ENCODE peak calls at places on chromosome 18, in seven cellular contexts. Z, A, V, Y, T, M and H are unnamed samples.

GRCh38 chr18:54109131-54109683 is 115.3 kb downstream of the MBD2 start:
- DNase-seq in Z (no peak), A (no peak), V (no peak), Y (no peak), T (no peak), M (no peak), H (no peak)

GRCh38 chr18:75926811-75927210 is 499.3 kb upstream of the SMIM21 start:
- DNase-seq in Z (no peak), A (no peak), V (no peak), Y (no peak), T (no peak), M (no peak), H (no peak)

GRCh38 chr18:50611529-50611941 is 51.6 kb downstream of the MAPK4 start:
- DNase-seq in Z (no peak), A (no peak), V (no peak), Y (peak; percentile 50), T (no peak), M (no peak), H (no peak)

GRCh38 chr18:77078671-77079070 is 53.9 kb downstream of the MBP start:
- DNase-seq in Z (no peak), A (no peak), V (no peak), Y (no peak), T (no peak), M (no peak), H (no peak)

GRCh38 chr18:36579311-36579710 is 249.5 kb downstream of the TPGS2 start:
- DNase-seq in Z (no peak), A (no peak), V (no peak), Y (no peak), T (no peak), M (no peak), H (no peak)

GRCh38 chr18:62037989-62038778 is 145.4 kb upstream of the RNF152 start:
- DNase-seq in Z (no peak), A (no peak), V (no peak), Y (no peak), T (no peak), M (no peak), H (no peak)

GRCh38 chr18:304887-305529 is 37.2 kb upstream of the THOC1 start:
- DNase-seq in Z (no peak), A (no peak), V (no peak), Y (no peak), T (no peak), M (peak; percentile 48), H (no peak)

GRCh38 chr18:37481491-37481890 is 84.1 kb downstream of the CELF4 start:
- DNase-seq in Z (no peak), A (no peak), V (no peak), Y (no peak), T (no peak), M (no peak), H (no peak)

GRCh38 chr18:61893304-61893970 is 630 bp upstream of the RNF152 start:
- DNase-seq in Z (peak; percentile 37), A (peak; percentile 94), V (no peak), Y (no peak), T (peak; percentile 40), M (peak; percentile 77), H (peak; percentile 42)

GRCh38 chr18:57542126-57542525 is 44.4 kb downstream of the FECH start:
- DNase-seq in Z (no peak), A (no peak), V (no peak), Y (no peak), T (no peak), M (no peak), H (no peak)

GRCh38 chr18:39313992-39314391 is 1748.4 kb upstream of the CELF4 start:
- DNase-seq in Z (no peak), A (no peak), V (no peak), Y (no peak), T (no peak), M (no peak), H (no peak)

GRCh38 chr18:24567199-24567598 is 106.8 kb downstream of the HRH4 start:
- DNase-seq in Z (no peak), A (no peak), V (no peak), Y (no peak), T (no peak), M (peak; percentile 29), H (no peak)

GRCh38 chr18:78073275-78073674 is 823.6 kb downstream of the GALR1 start:
- DNase-seq in Z (no peak), A (no peak), V (no peak), Y (no peak), T (no peak), M (no peak), H (no peak)

GRCh38 chr18:43789234-43790000 is 512.1 kb upstream of the SYT4 start:
- DNase-seq in Z (no peak), A (peak; percentile 49), V (no peak), Y (no peak), T (no peak), M (no peak), H (no peak)

GRCh38 chr18:7567487-7568425 is 640 bp downstream of the PTPRM start:
- DNase-seq in Z (peak; percentile 19), A (peak; percentile 81), V (no peak), Y (no peak), T (no peak), M (peak; percentile 81), H (peak; percentile 5)

GRCh38 chr18:62347091-62347506 is 22.0 kb downstream of the TNFRSF11A start:
- DNase-seq in Z (no peak), A (no peak), V (no peak), Y (no peak), T (no peak), M (no peak), H (no peak)

GRCh38 chr18:52348209-52348608 is 8.2 kb downstream of the DCC start:
- DNase-seq in Z (no peak), A (no peak), V (no peak), Y (peak; percentile 28), T (peak; percentile 41), M (peak; percentile 64), H (no peak)

GRCh38 chr18:75635096-75635495 is 207.6 kb upstream of the SMIM21 start:
- DNase-seq in Z (no peak), A (no peak), V (no peak), Y (no peak), T (no peak), M (no peak), H (no peak)

GRCh38 chr18:42611134-42611533 is 504.4 kb downstream of the RIT2 start:
- DNase-seq in Z (no peak), A (no peak), V (no peak), Y (no peak), T (no peak), M (no peak), H (no peak)

GRCh38 chr18:76518073-76518472 is 23.0 kb upstream of the ZNF516 start:
- DNase-seq in Z (no peak), A (no peak), V (no peak), Y (no peak), T (no peak), M (no peak), H (no peak)

GRCh38 chr18:62420513-62421209 is 95.6 kb downstream of the TNFRSF11A start:
- DNase-seq in Z (peak; percentile 33), A (no peak), V (peak; percentile 62), Y (peak; percentile 85), T (peak; percentile 76), M (no peak), H (no peak)

GRCh38 chr18:61329398-61329797 is 3.8 kb upstream of the CDH20 start:
- DNase-seq in Z (no peak), A (no peak), V (no peak), Y (no peak), T (no peak), M (no peak), H (no peak)

GRCh38 chr18:38420611-38421010 is 855.0 kb upstream of the CELF4 start:
- DNase-seq in Z (no peak), A (no peak), V (no peak), Y (no peak), T (no peak), M (no peak), H (no peak)

GRCh38 chr18:50096766-50097435 is 98.0 kb downstream of the MYO5B start:
- DNase-seq in Z (no peak), A (no peak), V (no peak), Y (no peak), T (no peak), M (no peak), H (no peak)

GRCh38 chr18:63591725-63592124 is 4.6 kb downstream of the SERPINB13 start:
- DNase-seq in Z (no peak), A (no peak), V (no peak), Y (no peak), T (no peak), M (no peak), H (no peak)

GRCh38 chr18:76589866-76590265 is 94.8 kb upstream of the ZNF516 start:
- DNase-seq in Z (no peak), A (no peak), V (no peak), Y (no peak), T (no peak), M (peak; percentile 20), H (no peak)

GRCh38 chr18:22427797-22428549 is 10.3 kb upstream of the CTAGE1 start:
- DNase-seq in Z (no peak), A (no peak), V (no peak), Y (no peak), T (no peak), M (no peak), H (no peak)
- TF ChIP-seq TAF1 in Z (no peak), A (no peak), V (no peak), Y (no peak), T (no peak), M (no peak), H (no peak)

GRCh38 chr18:3219621-3220335 is at the start of gene MYOM1:
- DNase-seq in Z (no peak), A (no peak), V (no peak), Y (no peak), T (no peak), M (no peak), H (no peak)

GRCh38 chr18:3216987-3217386 is 2.8 kb downstream of the MYOM1 start:
- DNase-seq in Z (no peak), A (no peak), V (no peak), Y (no peak), T (no peak), M (no peak), H (no peak)

GRCh38 chr18:3218817-3219216 is 951 bp downstream of the MYOM1 start:
- DNase-seq in Z (no peak), A (no peak), V (no peak), Y (no peak), T (no peak), M (no peak), H (no peak)

GRCh38 chr18:3214855-3215637 is 4.7 kb downstream of the MYOM1 start:
- DNase-seq in Z (no peak), A (no peak), V (no peak), Y (no peak), T (no peak), M (no peak), H (no peak)

GRCh38 chr18:3217930-3218647 is 1.7 kb downstream of the MYOM1 start:
- DNase-seq in Z (no peak), A (no peak), V (no peak), Y (peak; percentile 96), T (peak; percentile 36), M (no peak), H (no peak)
- TF ChIP-seq TAF1 in Z (no peak), A (no peak), V (no peak), Y (no peak), T (no peak), M (no peak), H (no peak)

GRCh38 chr18:74378179-74378682 is 62.6 kb downstream of the C18orf63 start:
- DNase-seq in Z (no peak), A (no peak), V (no peak), Y (no peak), T (no peak), M (peak; percentile 6), H (no peak)
- TF ChIP-seq TAF1 in Z (no peak), A (no peak), V (no peak), Y (no peak), T (no peak), M (no peak), H (no peak)

GRCh38 chr18:66724664-66725356 is 120.9 kb upstream of the CDH19 start:
- DNase-seq in Z (no peak), A (no peak), V (no peak), Y (peak; percentile 81), T (no peak), M (no peak), H (no peak)
- TF ChIP-seq TAF1 in Z (no peak), A (no peak), V (no peak), Y (no peak), T (no peak), M (no peak), H (no peak)